ENCODE peak calls at places on chromosomes 5 and 9, in four cellular contexts. T is A549, N is ovary, Z is stomach. S is an unnamed sample.

GRCh38 chr9:107952773-107953172 is 463.2 kb upstream of the KLF4 start:
- DNase-seq in Z (no peak), N (no peak), T (no peak), S (no peak)

GRCh38 chr9:122263699-122264349 is 816 bp downstream of the RBM18 start:
- DNase-seq in Z (no peak), N (no peak), T (no peak), S (no peak)

GRCh38 chr9:37582548-37583157 is 6.5 kb upstream of the FBXO10 start:
- DNase-seq in Z (no peak), T (peak; percentile 78), N (no peak), S (no peak)

GRCh38 chr9:8329561-8330283 is 530.1 kb upstream of the DMAC1 start:
- DNase-seq in Z (peak; percentile 28), N (no peak), T (no peak), S (no peak)

GRCh38 chr9:109989296-109989695 is 209.3 kb downstream of the PALM2AKAP2 start:
- DNase-seq in Z (no peak), N (no peak), T (no peak), S (no peak)

GRCh38 chr9:34046784-34047379 is 1.8 kb downstream of the UBAP2 start:
- DNase-seq in Z (no peak), T (no peak), N (no peak), S (no peak)

GRCh38 chr5:147391781-147392180 is 118.1 kb downstream of the DPYSL3 start:
- DNase-seq in T (peak; percentile 56), Z (peak; percentile 30), N (no peak), S (no peak)

GRCh38 chr9:95808001-95808400 is 67.5 kb upstream of the ERCC6L2 start:
- DNase-seq in Z (no peak), N (no peak), T (no peak), S (no peak)

GRCh38 chr5:126614189-126614588 is 13.4 kb downstream of the PHAX start:
- DNase-seq in Z (no peak), T (no peak), N (no peak), S (no peak)

GRCh38 chr5:134003957-134004625 is 684 bp downstream of the VDAC1 start:
- DNase-seq in T (peak; percentile 49), Z (peak; percentile 61), N (peak; percentile 80), S (peak; percentile 80)

GRCh38 chr5:37847978-37848425 is 8.2 kb upstream of the GDNF start:
- DNase-seq in T (peak; percentile 58), N (no peak), Z (no peak), S (no peak)

GRCh38 chr5:124560370-124560769 is 186.1 kb downstream of the ZNF608 start:
- DNase-seq in Z (no peak), T (no peak), N (no peak), S (no peak)

GRCh38 chr9:21357479-21358290 is 7.0 kb upstream of the IFNA6 start:
- DNase-seq in N (no peak), T (no peak), Z (no peak), S (no peak)

GRCh38 chr9:137303031-137303892 is 1.2 kb upstream of the NRARP start:
- DNase-seq in N (peak; percentile 44), Z (no peak), T (no peak), S (no peak)

GRCh38 chr5:80082731-80083114 is 47.6 kb downstream of the THBS4 start:
- DNase-seq in N (peak; percentile 90), T (peak; percentile 73), Z (peak; percentile 55), S (peak; percentile 88)

GRCh38 chr5:113122053-113122452 is 145.5 kb downstream of the DCP2 start:
- DNase-seq in T (no peak), Z (no peak), N (no peak), S (no peak)

GRCh38 chr5:170572453-170572852 is 68.6 kb downstream of the KCNIP1 start:
- DNase-seq in T (peak; percentile 3), N (no peak), Z (no peak), S (no peak)
- TF ChIP-seq EP300 in T (no peak), N (no peak), Z (no peak), S (no peak)

DNA sequence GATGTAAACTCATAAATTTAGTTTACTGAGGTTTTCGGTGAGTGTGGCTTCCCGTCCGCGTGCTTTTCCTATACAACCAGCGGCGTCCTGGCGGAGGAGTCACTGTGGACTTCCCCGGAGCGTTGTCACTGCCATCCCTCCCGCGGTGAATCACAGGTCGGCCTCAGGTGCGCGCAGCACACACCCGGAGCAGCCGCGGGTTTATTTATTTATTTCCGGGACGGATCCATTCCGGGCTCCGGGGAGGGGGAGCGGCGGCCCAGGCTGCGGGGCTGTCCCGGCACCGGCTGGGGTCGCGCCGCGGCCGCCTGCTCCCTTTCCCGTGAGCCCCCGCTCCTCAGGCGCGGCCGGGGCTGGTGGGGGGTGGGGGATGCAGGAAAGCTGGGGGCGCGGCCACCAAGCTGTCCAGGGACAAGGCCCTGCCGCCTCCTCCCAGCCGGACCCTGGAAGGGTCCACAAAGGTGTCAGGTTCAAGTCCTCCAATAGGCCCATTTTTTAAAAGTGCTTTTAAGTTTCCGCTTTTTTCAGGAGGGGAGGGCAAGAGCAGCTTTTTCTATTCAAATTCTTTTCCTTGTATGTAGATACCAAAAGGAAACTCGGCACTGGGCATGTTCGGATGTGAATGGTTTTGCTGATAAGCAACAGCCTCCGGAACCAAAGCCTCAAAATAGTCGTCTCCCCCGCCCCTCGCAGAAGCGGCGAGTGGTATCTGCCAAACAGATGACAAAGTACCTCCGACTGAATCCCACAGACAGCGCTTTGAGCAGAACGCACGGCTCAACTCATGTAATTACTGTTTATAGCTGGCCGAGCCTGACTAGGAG is 192.5 kb downstream of the CD180 start:
- DNase-seq in T (peak; percentile 83), N (peak; percentile 82), Z (peak; percentile 88), S (peak; percentile 92)
- TF ChIP-seq EP300 in T (no peak), N (no peak), Z (no peak), S (no peak)

DNA sequence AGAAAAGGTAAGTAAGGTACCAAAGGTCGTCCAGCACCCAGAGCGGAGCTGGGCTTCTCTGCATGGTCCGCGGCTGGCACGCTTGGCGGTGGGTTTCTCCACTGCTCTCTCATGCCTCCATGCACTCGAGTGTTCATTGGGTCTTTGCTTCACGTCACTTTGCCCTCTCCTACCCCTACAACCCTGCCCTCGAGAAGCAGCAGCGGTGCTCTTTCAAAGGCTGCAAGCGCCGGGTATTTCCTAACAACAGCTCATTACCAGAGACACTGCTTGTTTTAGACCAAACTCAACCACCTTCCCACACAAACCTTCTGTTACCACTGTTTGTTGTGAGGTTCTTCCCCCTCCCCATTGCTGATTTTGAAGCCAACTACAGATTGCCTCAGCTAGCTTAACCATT is 21.5 kb upstream of the ZBTB34 start:
- DNase-seq in T (no peak), Z (no peak), N (no peak), S (no peak)
- TF ChIP-seq EP300 in T (no peak), Z (no peak), N (no peak), S (no peak)

GRCh38 chr9:68515304-68516017 is 25.2 kb downstream of the TMEM252 start:
- DNase-seq in T (peak; percentile 31), Z (peak; percentile 32), N (no peak), S (no peak)
- TF ChIP-seq EP300 in T (no peak), Z (peak; percentile 69), N (no peak), S (peak; percentile 91)

GRCh38 chr9:70475211-70475610 is 60.8 kb upstream of the KLF9 start:
- DNase-seq in T (no peak), N (no peak), Z (peak; percentile 30), S (no peak)
- TF ChIP-seq EP300 in T (no peak), N (no peak), Z (peak; percentile 54), S (no peak)

S was measured in suprapubic skin.